ENCODE peak calls at places on chromosomes 4 and X, in ten cellular contexts. One of them, this sample, is unnamed.

GRCh38 chr4:88135362-88135663 is 23.1 kb downstream of the ABCG2 start:
- DNase-seq in ovary: no peak
- DNase-seq in cardiac muscle cell: no peak
- DNase-seq in mammary epithelial cell: no peak
- DNase-seq in IMR-90: no peak
- DNase-seq in esophagus squamous epithelium: no peak
- DNase-seq in PC-9: no peak
- DNase-seq in kidney: no peak
- DNase-seq in neural progenitor cell: no peak
- DNase-seq in CD4-positive, alpha-beta T cell: no peak
- DNase-seq in this sample: no peak

GRCh38 chr4:27251788-27252187 is 391.1 kb downstream of the STIM2 start:
- DNase-seq in PC-9: no peak
- DNase-seq in neural progenitor cell: no peak
- DNase-seq in esophagus squamous epithelium: no peak
- DNase-seq in CD4-positive, alpha-beta T cell: no peak
- DNase-seq in IMR-90: no peak
- DNase-seq in ovary: no peak
- DNase-seq in cardiac muscle cell: no peak
- DNase-seq in kidney: no peak
- DNase-seq in mammary epithelial cell: no peak
- DNase-seq in this sample: no peak

GRCh38 chr4:132669786-132670185 is 479.3 kb upstream of the PCDH10 start:
- DNase-seq in esophagus squamous epithelium: no peak
- DNase-seq in ovary: no peak
- DNase-seq in kidney: no peak
- DNase-seq in IMR-90: no peak
- DNase-seq in mammary epithelial cell: no peak
- DNase-seq in PC-9: no peak
- DNase-seq in CD4-positive, alpha-beta T cell: no peak
- DNase-seq in neural progenitor cell: no peak
- DNase-seq in cardiac muscle cell: no peak
- DNase-seq in this sample: no peak

GRCh38 chrX:11430266-11430665 is 137.1 kb downstream of the AMELX start:
- DNase-seq in cardiac muscle cell: no peak
- DNase-seq in kidney: no peak
- DNase-seq in esophagus squamous epithelium: no peak
- DNase-seq in neural progenitor cell: no peak
- DNase-seq in mammary epithelial cell: peak
- DNase-seq in CD4-positive, alpha-beta T cell: no peak
- DNase-seq in ovary: no peak
- DNase-seq in IMR-90: peak
- DNase-seq in PC-9: no peak
- DNase-seq in this sample: no peak

GRCh38 chrX:44432641-44433040 is 89.2 kb upstream of the EFHC2 start:
- DNase-seq in esophagus squamous epithelium: no peak
- DNase-seq in mammary epithelial cell: no peak
- DNase-seq in ovary: no peak
- DNase-seq in kidney: no peak
- DNase-seq in IMR-90: peak
- DNase-seq in PC-9: no peak
- DNase-seq in CD4-positive, alpha-beta T cell: no peak
- DNase-seq in cardiac muscle cell: no peak
- DNase-seq in neural progenitor cell: no peak
- DNase-seq in this sample: no peak

GRCh38 chr4:112234952-112235609 is 3.5 kb downstream of the AP1AR start:
- DNase-seq in PC-9: peak
- DNase-seq in neural progenitor cell: peak
- DNase-seq in kidney: no peak
- DNase-seq in mammary epithelial cell: peak
- DNase-seq in cardiac muscle cell: peak
- DNase-seq in IMR-90: peak
- DNase-seq in CD4-positive, alpha-beta T cell: peak
- DNase-seq in ovary: peak
- DNase-seq in esophagus squamous epithelium: no peak
- DNase-seq in this sample: peak

GRCh38 chr4:113756005-113756410 is 5.5 kb downstream of the CAMK2D start:
- DNase-seq in CD4-positive, alpha-beta T cell: no peak
- DNase-seq in kidney: no peak
- DNase-seq in PC-9: no peak
- DNase-seq in IMR-90: peak
- DNase-seq in cardiac muscle cell: no peak
- DNase-seq in esophagus squamous epithelium: no peak
- DNase-seq in neural progenitor cell: no peak
- DNase-seq in ovary: no peak
- DNase-seq in mammary epithelial cell: peak
- DNase-seq in this sample: peak

GRCh38 chr4:168842186-168842585 is 167.9 kb downstream of the CBR4 start:
- DNase-seq in cardiac muscle cell: no peak
- DNase-seq in ovary: no peak
- DNase-seq in CD4-positive, alpha-beta T cell: no peak
- DNase-seq in kidney: no peak
- DNase-seq in neural progenitor cell: no peak
- DNase-seq in IMR-90: no peak
- DNase-seq in mammary epithelial cell: peak
- DNase-seq in PC-9: no peak
- DNase-seq in esophagus squamous epithelium: no peak
- DNase-seq in this sample: no peak

DNA sequence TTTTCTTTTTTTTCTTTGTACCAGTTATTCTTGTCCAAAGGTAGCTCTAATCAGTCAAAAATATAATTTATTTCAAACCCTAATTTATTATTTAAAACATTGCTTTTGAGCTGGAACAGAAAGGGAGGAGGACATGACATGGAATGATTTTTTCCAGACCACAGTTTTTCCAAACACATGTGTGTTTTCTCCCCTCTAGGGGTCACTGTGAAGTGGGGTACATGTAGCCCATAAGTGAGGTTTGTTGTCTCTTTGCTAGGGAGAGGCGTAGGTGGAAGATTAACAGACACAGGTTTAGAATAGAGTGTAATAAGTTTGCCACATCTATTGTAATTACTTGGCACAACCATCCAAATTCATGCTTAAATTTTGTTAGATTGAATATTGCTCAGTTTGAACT is 83.0 kb downstream of the TNIP2 start:
- DNase-seq in ovary: no peak
- DNase-seq in kidney: no peak
- DNase-seq in esophagus squamous epithelium: no peak
- DNase-seq in PC-9: no peak
- DNase-seq in cardiac muscle cell: peak
- DNase-seq in CD4-positive, alpha-beta T cell: no peak
- DNase-seq in IMR-90: no peak
- DNase-seq in mammary epithelial cell: no peak
- DNase-seq in neural progenitor cell: peak
- DNase-seq in this sample: no peak
- TF ChIP-seq CTCF in ovary: no peak
- TF ChIP-seq CTCF in kidney: no peak
- TF ChIP-seq CTCF in esophagus squamous epithelium: no peak
- TF ChIP-seq CTCF in PC-9: no peak
- TF ChIP-seq CTCF in cardiac muscle cell: peak
- TF ChIP-seq CTCF in CD4-positive, alpha-beta T cell: no peak
- TF ChIP-seq CTCF in IMR-90: peak
- TF ChIP-seq CTCF in mammary epithelial cell: peak
- TF ChIP-seq CTCF in neural progenitor cell: peak
- TF ChIP-seq CTCF in this sample: no peak

GRCh38 chr4:10007436-10007740 is 13.9 kb downstream of the SLC2A9 start:
- DNase-seq in mammary epithelial cell: no peak
- DNase-seq in esophagus squamous epithelium: no peak
- DNase-seq in ovary: no peak
- DNase-seq in cardiac muscle cell: no peak
- DNase-seq in kidney: no peak
- DNase-seq in PC-9: no peak
- DNase-seq in neural progenitor cell: no peak
- DNase-seq in CD4-positive, alpha-beta T cell: no peak
- DNase-seq in IMR-90: no peak
- DNase-seq in this sample: no peak

GRCh38 chr4:10003666-10004065 is 17.6 kb downstream of the SLC2A9 start:
- DNase-seq in neural progenitor cell: no peak
- DNase-seq in kidney: no peak
- DNase-seq in cardiac muscle cell: no peak
- DNase-seq in IMR-90: no peak
- DNase-seq in PC-9: no peak
- DNase-seq in mammary epithelial cell: peak
- DNase-seq in ovary: no peak
- DNase-seq in esophagus squamous epithelium: no peak
- DNase-seq in CD4-positive, alpha-beta T cell: no peak
- DNase-seq in this sample: no peak

GRCh38 chr4:10006604-10007435 is 14.5 kb downstream of the SLC2A9 start:
- DNase-seq in esophagus squamous epithelium: no peak
- DNase-seq in PC-9: peak
- DNase-seq in CD4-positive, alpha-beta T cell: no peak
- DNase-seq in cardiac muscle cell: no peak
- DNase-seq in neural progenitor cell: no peak
- DNase-seq in ovary: no peak
- DNase-seq in mammary epithelial cell: peak
- DNase-seq in kidney: peak
- DNase-seq in IMR-90: no peak
- DNase-seq in this sample: peak

GRCh38 chr4:10006236-10006603 is 15.1 kb downstream of the SLC2A9 start:
- DNase-seq in CD4-positive, alpha-beta T cell: no peak
- DNase-seq in kidney: no peak
- DNase-seq in esophagus squamous epithelium: no peak
- DNase-seq in ovary: no peak
- DNase-seq in cardiac muscle cell: no peak
- DNase-seq in neural progenitor cell: no peak
- DNase-seq in IMR-90: no peak
- DNase-seq in PC-9: peak
- DNase-seq in mammary epithelial cell: peak
- DNase-seq in this sample: peak

DNA sequence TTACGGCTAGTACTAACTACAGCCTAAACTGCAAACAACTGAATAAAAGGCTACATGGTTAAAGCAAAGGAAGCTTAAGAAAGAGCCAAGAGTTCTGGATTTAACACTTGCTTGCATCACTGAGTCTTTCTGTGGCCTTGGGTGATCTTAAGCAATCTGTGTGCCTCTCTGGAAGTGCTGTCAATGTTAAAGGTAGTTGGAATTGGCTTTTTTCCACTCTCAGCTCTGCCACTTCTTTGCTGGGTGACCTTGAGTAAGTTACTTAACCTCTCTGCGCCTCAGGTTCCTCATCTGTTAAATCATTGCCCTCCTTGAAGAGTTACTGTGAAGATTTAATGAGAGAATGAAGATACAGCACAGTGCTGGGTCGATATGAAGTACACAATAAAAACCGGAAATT is 15.7 kb downstream of the SLC2A9 start:
- DNase-seq in cardiac muscle cell: no peak
- DNase-seq in ovary: no peak
- DNase-seq in IMR-90: no peak
- DNase-seq in mammary epithelial cell: no peak
- DNase-seq in esophagus squamous epithelium: no peak
- DNase-seq in PC-9: no peak
- DNase-seq in neural progenitor cell: no peak
- DNase-seq in CD4-positive, alpha-beta T cell: no peak
- DNase-seq in kidney: no peak
- DNase-seq in this sample: no peak
- H3K27ac ChIP-seq in cardiac muscle cell: no peak
- H3K27ac ChIP-seq in ovary: no peak
- H3K27ac ChIP-seq in IMR-90: no peak
- H3K27ac ChIP-seq in mammary epithelial cell: peak
- H3K27ac ChIP-seq in esophagus squamous epithelium: peak
- H3K27ac ChIP-seq in PC-9: peak
- H3K27ac ChIP-seq in neural progenitor cell: no peak
- H3K27ac ChIP-seq in CD4-positive, alpha-beta T cell: no peak
- H3K27ac ChIP-seq in kidney: peak
- H3K27ac ChIP-seq in this sample: no peak

GRCh38 chrX:28585767-28586166 is 1.5 kb upstream of the IL1RAPL1 start:
- DNase-seq in esophagus squamous epithelium: no peak
- DNase-seq in ovary: no peak
- DNase-seq in cardiac muscle cell: no peak
- DNase-seq in mammary epithelial cell: no peak
- DNase-seq in neural progenitor cell: peak
- DNase-seq in PC-9: no peak
- DNase-seq in kidney: no peak
- DNase-seq in IMR-90: no peak
- DNase-seq in CD4-positive, alpha-beta T cell: no peak
- DNase-seq in this sample: no peak

GRCh38 chrX:28584025-28584424 is 3.2 kb upstream of the IL1RAPL1 start:
- DNase-seq in ovary: no peak
- DNase-seq in mammary epithelial cell: no peak
- DNase-seq in IMR-90: no peak
- DNase-seq in PC-9: no peak
- DNase-seq in neural progenitor cell: no peak
- DNase-seq in esophagus squamous epithelium: no peak
- DNase-seq in CD4-positive, alpha-beta T cell: no peak
- DNase-seq in cardiac muscle cell: no peak
- DNase-seq in kidney: no peak
- DNase-seq in this sample: no peak

GRCh38 chrX:28589048-28589447 is 1.8 kb downstream of the IL1RAPL1 start:
- DNase-seq in kidney: no peak
- DNase-seq in neural progenitor cell: no peak
- DNase-seq in mammary epithelial cell: no peak
- DNase-seq in PC-9: no peak
- DNase-seq in cardiac muscle cell: no peak
- DNase-seq in CD4-positive, alpha-beta T cell: no peak
- DNase-seq in IMR-90: no peak
- DNase-seq in esophagus squamous epithelium: no peak
- DNase-seq in ovary: no peak
- DNase-seq in this sample: no peak

GRCh38 chrX:28586291-28586690 is 955 bp upstream of the IL1RAPL1 start:
- DNase-seq in esophagus squamous epithelium: no peak
- DNase-seq in IMR-90: peak
- DNase-seq in ovary: no peak
- DNase-seq in kidney: no peak
- DNase-seq in cardiac muscle cell: peak
- DNase-seq in CD4-positive, alpha-beta T cell: no peak
- DNase-seq in mammary epithelial cell: no peak
- DNase-seq in PC-9: peak
- DNase-seq in neural progenitor cell: peak
- DNase-seq in this sample: no peak

GRCh38 chrX:28586891-28587635 is at the start of gene IL1RAPL1:
- DNase-seq in ovary: no peak
- DNase-seq in kidney: no peak
- DNase-seq in neural progenitor cell: peak
- DNase-seq in esophagus squamous epithelium: no peak
- DNase-seq in PC-9: no peak
- DNase-seq in cardiac muscle cell: peak
- DNase-seq in IMR-90: peak
- DNase-seq in CD4-positive, alpha-beta T cell: no peak
- DNase-seq in mammary epithelial cell: peak
- DNase-seq in this sample: peak
- TF ChIP-seq CTCF in ovary: no peak
- TF ChIP-seq CTCF in kidney: peak
- TF ChIP-seq CTCF in neural progenitor cell: peak
- TF ChIP-seq CTCF in esophagus squamous epithelium: no peak
- TF ChIP-seq CTCF in PC-9: no peak
- TF ChIP-seq CTCF in cardiac muscle cell: peak
- TF ChIP-seq CTCF in IMR-90: peak
- TF ChIP-seq CTCF in CD4-positive, alpha-beta T cell: no peak
- TF ChIP-seq CTCF in mammary epithelial cell: no peak
- TF ChIP-seq CTCF in this sample: peak

DNA sequence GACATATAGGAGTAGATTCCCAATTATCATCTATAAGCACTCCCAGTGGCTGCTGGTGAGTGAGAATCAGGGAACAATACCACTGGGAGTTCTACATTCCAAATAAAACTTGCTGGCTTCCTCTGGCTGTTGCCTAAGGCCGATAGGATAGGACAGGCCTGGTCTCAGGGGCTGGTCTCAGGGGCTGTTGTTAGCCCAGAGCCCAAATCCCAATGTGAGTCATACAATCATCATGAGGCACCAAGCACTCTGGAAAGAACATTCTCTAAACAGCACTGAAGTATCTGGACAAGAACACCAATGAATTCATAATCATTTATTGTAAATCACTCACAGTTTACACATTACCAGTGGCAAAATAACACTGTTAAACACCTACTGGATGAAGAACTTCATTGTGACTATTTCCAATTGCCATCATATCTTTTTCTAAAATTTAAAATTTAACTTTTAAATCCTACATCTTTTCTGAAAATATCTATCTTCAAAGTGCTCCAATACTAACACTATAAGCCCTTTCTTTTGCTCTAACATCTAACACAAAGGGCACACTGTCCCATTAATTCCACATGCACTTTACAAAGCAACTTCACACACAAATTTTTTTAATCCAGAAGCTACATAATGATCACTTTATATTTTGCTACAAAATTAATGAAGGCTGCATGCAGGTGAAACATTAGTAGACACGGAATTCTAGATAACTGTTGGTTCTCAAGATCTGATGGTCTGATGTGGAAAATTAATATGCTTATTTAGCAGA is 67.6 kb upstream of the TMEM150C start:
- DNase-seq in cardiac muscle cell: no peak
- DNase-seq in IMR-90: peak
- DNase-seq in PC-9: no peak
- DNase-seq in ovary: no peak
- DNase-seq in mammary epithelial cell: peak
- DNase-seq in kidney: no peak
- DNase-seq in CD4-positive, alpha-beta T cell: no peak
- DNase-seq in neural progenitor cell: no peak
- DNase-seq in esophagus squamous epithelium: no peak
- DNase-seq in this sample: peak
- H3K27ac ChIP-seq in cardiac muscle cell: no peak
- H3K27ac ChIP-seq in IMR-90: no peak
- H3K27ac ChIP-seq in PC-9: no peak
- H3K27ac ChIP-seq in ovary: no peak
- H3K27ac ChIP-seq in mammary epithelial cell: no peak
- H3K27ac ChIP-seq in kidney: no peak
- H3K27ac ChIP-seq in CD4-positive, alpha-beta T cell: no peak
- H3K27ac ChIP-seq in neural progenitor cell: no peak
- H3K27ac ChIP-seq in esophagus squamous epithelium: no peak
- H3K27ac ChIP-seq in this sample: no peak

This sample was measured in RWPE1.